ENCODE peak calls at places on chromosome 10, in four cellular contexts. I is H9, N is mammary epithelial cell, O is pancreas. B is an unnamed sample.
A peak's percentile ranks its signal among the peaks of the same experiment; 100 is the strongest.

GRCh38 chr10:114708717-114709352 is 50.8 kb upstream of the ABLIM1 start:
- DNase-seq in N (peak; percentile 73), O (no peak), I (no peak), B (no peak)

GRCh38 chr10:60237977-60238376 is 151.7 kb downstream of the ANK3 start:
- DNase-seq in I (no peak), N (peak; percentile 3), O (no peak), B (no peak)

GRCh38 chr10:61847640-61848039 is 53.9 kb upstream of the ARID5B start:
- DNase-seq in I (no peak), N (no peak), O (no peak), B (no peak)

GRCh38 chr10:96719850-96720421 is 378 bp downstream of the PIK3AP1 start:
- DNase-seq in N (no peak), O (peak; percentile 91), I (peak; percentile 83), B (peak; percentile 52)

GRCh38 chr10:36023939-36024338 is 381.8 kb upstream of the FZD8 start:
- DNase-seq in N (peak; percentile 84), O (no peak), I (no peak), B (no peak)

GRCh38 chr10:35421553-35422178 is 85.4 kb downstream of the CCNY start:
- DNase-seq in I (no peak), O (no peak), N (peak; percentile 82), B (no peak)

GRCh38 chr10:60910543-60910942 is 33.4 kb downstream of the RHOBTB1 start:
- DNase-seq in O (no peak), I (no peak), N (no peak), B (no peak)

GRCh38 chr10:44982496-44982895 is 3.9 kb upstream of the DEPP1 start:
- DNase-seq in I (no peak), O (no peak), N (no peak), B (no peak)

GRCh38 chr10:126223512-126224067 is 164.7 kb downstream of the ADAM12 start:
- DNase-seq in O (no peak), I (no peak), N (no peak), B (no peak)

GRCh38 chr10:72477463-72477862 is 122.7 kb upstream of the DNAJB12 start:
- DNase-seq in O (no peak), N (no peak), I (no peak), B (no peak)

GRCh38 chr10:29132821-29133156 is 156.1 kb upstream of the LYZL1 start:
- DNase-seq in N (no peak), I (no peak), O (no peak), B (no peak)

GRCh38 chr10:70378122-70378521 is 4.3 kb downstream of the LRRC20 start:
- DNase-seq in N (peak; percentile 95), O (no peak), I (no peak), B (no peak)

GRCh38 chr10:88256013-88256680 is 327.0 kb downstream of the RNLS start:
- DNase-seq in I (no peak), O (no peak), N (no peak), B (no peak)

GRCh38 chr10:62016477-62017140 is 115.1 kb downstream of the ARID5B start:
- DNase-seq in N (no peak), O (no peak), I (no peak), B (no peak)

GRCh38 chr10:102400598-102401321 is 5.3 kb downstream of the NFKB2 start:
- DNase-seq in I (no peak), O (peak; percentile 78), N (no peak), B (no peak)

GRCh38 chr10:19929466-19930140 is 113.4 kb downstream of the PLXDC2 start:
- DNase-seq in I (no peak), O (no peak), N (peak; percentile 80), B (no peak)

GRCh38 chr10:14124951-14125350 is 205.8 kb downstream of the FRMD4A start:
- DNase-seq in N (no peak), I (no peak), O (no peak), B (no peak)

GRCh38 chr10:58023341-58024073 is 244.2 kb downstream of the IPMK start:
- DNase-seq in N (peak; percentile 83), I (no peak), O (no peak), B (no peak)

GRCh38 chr10:17226891-17227303 is 1.1 kb upstream of the VIM start:
- DNase-seq in N (no peak), I (peak; percentile 36), O (no peak), B (no peak)

GRCh38 chr10:118732253-118733194 is 22.2 kb downstream of the CACUL1 start:
- DNase-seq in N (no peak), I (no peak), O (no peak), B (peak; percentile 20)

GRCh38 chr10:100986623-100986951 is 710 bp downstream of the MRPL43 start:
- DNase-seq in N (no peak), O (no peak), I (no peak), B (no peak)

GRCh38 chr10:44961931-44962750 is 2.5 kb downstream of the RASSF4 start:
- DNase-seq in I (peak; percentile 15), O (no peak), N (no peak), B (no peak)

GRCh38 chr10:112953760-112954159 is 3.7 kb downstream of the TCF7L2 start:
- DNase-seq in I (no peak), N (no peak), O (no peak), B (no peak)
- H3K4me1 ChIP-seq in I (peaks cover 14% of the 10 kb centered on the region), N (peaks cover 48% of the 10 kb centered on the region), O (peaks cover 34% of the 10 kb centered on the region), B (peaks cover 9% of the 10 kb centered on the region)

GRCh38 chr10:92162541-92162940 is 128.3 kb downstream of the CPEB3 start:
- DNase-seq in I (no peak), N (no peak), O (no peak), B (no peak)

DNA sequence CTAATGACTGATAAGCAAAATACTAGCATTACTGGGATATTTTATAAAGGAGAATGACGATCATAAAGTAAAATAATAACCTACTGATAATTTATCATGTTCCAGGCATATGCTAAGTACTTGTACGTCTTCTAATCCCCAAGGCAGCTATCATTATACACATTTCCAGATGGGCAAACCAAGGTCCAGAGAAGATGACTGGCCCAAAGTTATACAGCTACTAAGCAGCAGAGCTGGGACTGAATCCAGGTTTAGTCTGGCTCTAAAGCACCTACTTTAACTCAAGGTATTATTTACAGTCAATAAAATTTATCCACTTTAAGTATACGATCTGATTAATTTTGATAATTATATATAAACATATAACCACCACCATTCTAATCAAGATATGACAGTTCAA is 126.9 kb downstream of the CPEB3 start:
- DNase-seq in O (no peak), N (no peak), I (no peak), B (no peak)
- H3K27me3 ChIP-seq in O (no peaks in the 10 kb centered on the region), N (no peaks in the 10 kb centered on the region), I (no peaks in the 10 kb centered on the region), B (no peaks in the 10 kb centered on the region)

DNA sequence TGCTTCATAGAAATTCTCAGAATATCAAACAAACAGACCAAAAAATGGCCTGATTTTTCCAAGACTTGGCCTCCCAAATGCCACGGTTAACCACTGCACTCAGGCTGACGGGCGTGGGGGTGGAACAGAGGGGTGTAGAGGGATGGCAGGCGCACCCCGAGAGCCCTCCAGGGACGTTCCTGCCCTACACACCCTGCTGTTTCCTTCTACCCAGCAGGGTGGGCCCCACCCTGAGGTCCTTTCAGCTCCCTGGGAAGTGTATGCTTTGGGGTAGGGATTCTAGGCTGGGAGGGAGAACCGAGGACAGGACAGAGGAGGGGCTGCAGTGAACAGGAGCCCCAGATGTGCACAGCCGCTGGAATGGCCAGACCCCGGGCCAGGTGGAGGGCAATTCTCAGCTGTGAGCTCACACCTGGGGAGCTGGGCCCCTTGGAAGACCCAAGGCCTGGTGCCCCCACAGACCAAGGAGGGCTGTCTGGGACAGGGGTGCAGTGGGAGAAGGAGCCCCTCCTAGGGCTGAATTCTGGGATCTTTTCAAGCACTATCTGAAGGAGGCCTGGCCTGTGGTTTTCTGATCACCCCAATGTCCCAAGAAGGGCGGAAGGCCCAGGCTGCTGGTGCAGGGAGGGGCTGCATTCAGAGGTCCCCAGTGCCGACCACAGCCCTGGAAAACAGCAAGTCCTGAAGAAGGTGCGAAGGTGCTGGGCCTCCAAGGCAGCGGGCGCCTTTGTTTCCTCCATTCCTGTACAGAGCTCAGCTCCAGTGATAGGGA is 32.9 kb upstream of the INPP5A start:
- DNase-seq in N (no peak), O (peak; percentile 29), I (peak; percentile 10), B (no peak)
- H3K27ac ChIP-seq in N (no peak overlapping the region), O (no peak overlapping the region), I (no peak overlapping the region), B (no peak overlapping the region)

GRCh38 chr10:3757250-3757637 is 27.8 kb downstream of the KLF6 start:
- DNase-seq in N (no peak), O (no peak), I (peak; percentile 4), B (no peak)

GRCh38 chr10:3754727-3755439 is 30.1 kb downstream of the KLF6 start:
- DNase-seq in I (peak; percentile 18), O (no peak), N (peak; percentile 99), B (no peak)

GRCh38 chr10:3757638-3758490 is 27.1 kb downstream of the KLF6 start:
- DNase-seq in N (peak; percentile 96), O (no peak), I (peak; percentile 8), B (peak; percentile 56)

GRCh38 chr10:3755440-3756359 is 29.3 kb downstream of the KLF6 start:
- DNase-seq in N (no peak), O (no peak), I (peak; percentile 10), B (no peak)

DNA sequence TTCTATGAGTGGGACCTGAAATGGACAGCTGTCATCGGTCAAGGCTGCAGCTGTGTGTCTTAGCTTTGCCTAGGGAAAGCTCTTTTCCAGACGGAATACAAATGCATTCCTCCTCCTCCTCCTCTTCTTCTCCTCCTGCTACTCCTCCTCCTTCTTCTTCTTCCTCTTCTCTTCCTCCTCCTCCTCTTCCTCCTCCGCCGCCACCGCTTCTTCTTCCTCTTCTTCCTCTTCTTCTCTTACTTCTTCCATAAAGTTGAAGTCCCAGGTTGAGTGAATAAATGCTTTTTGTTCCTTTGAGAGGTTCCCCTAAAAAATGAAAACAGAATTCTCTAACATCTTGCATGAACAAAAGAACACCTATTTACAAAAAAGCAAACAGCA is 28.7 kb downstream of the KLF6 start:
- DNase-seq in I (no peak), O (no peak), N (no peak), B (no peak)
- H3K4me1 ChIP-seq in I (no peaks in the 10 kb centered on the region), O (peaks cover 3% of the 10 kb centered on the region), N (peaks cover 45% of the 10 kb centered on the region), B (peaks cover 35% of the 10 kb centered on the region)

DNA sequence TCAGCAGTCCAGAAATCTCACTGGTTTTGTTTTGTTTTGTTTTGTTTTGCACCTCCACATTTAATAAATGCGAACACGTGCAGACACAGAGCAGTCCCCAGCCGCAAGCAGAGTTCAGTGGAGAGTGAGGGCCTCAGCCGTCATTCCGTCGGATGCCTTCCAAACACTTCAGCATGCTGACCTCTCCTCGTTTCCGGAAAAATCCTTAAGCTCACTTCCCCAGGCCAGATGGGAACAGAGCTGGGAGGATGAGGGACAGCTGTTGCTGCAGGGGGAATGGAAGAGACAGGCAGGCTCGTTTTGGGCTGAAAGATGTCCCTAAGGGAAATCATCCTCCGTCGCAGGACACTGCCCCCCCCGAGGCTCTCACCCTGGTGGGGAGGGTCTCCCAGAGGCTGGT is 17.2 kb upstream of the FGFR2 start:
- DNase-seq in N (no peak), O (no peak), I (no peak), B (no peak)
- H3K27me3 ChIP-seq in N (no peaks in the 10 kb centered on the region), O (no peaks in the 10 kb centered on the region), I (no peaks in the 10 kb centered on the region), B (no peaks in the 10 kb centered on the region)

GRCh38 chr10:6401066-6401465 is 179.0 kb downstream of the PRKCQ start:
- DNase-seq in I (no peak), O (no peak), N (peak; percentile 28), B (no peak)
- H3K27ac ChIP-seq in I (no peak overlapping the region), O (no peak overlapping the region), N (peak overlapping the region; percentile 64), B (no peak overlapping the region)

DNA sequence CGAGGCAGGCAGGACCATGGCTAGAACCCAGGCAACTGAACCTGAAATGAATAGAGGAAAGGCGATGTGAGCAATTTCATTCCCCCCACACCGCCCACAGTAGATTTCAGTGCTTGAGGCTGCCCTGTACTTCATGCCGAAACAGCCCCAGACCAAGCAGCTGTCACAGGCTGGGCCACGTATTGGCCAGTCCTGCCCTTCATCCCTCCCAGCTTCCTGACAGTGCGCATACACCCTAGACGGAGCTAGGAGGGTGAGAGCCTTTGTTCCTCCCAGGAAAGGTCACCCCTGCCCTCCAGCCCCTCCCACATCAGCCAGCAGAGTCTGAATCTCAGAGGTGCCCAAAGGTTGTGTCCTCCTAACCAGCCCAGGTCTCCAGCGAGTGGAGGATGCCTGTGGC is 98.8 kb downstream of the ZMIZ1 start:
- DNase-seq in N (no peak), O (no peak), I (no peak), B (no peak)
- H3K4me1 ChIP-seq in N (peaks cover 6% of the 10 kb centered on the region), O (no peaks in the 10 kb centered on the region), I (peaks cover 3% of the 10 kb centered on the region), B (no peaks in the 10 kb centered on the region)

GRCh38 chr10:131806646-131807317 is 94.0 kb upstream of the PPP2R2D start:
- DNase-seq in O (no peak), I (no peak), N (no peak), B (no peak)
- H3K27me3 ChIP-seq in O (no peaks in the 10 kb centered on the region), I (no peaks in the 10 kb centered on the region), N (no peaks in the 10 kb centered on the region), B (no peaks in the 10 kb centered on the region)